ENCODE peak calls at places on chromosomes 1 and 21, in six cellular contexts. H, P, E, S, X and N are unnamed samples.
A peak's percentile ranks its signal among the peaks of the same experiment; 100 is the strongest.

GRCh38 chr1:110059133-110059863 is 11.2 kb downstream of the ALX3 start:
- DNase-seq in H (no peak), P (peak; percentile 57), E (no peak), S (peak; percentile 35), X (no peak), N (no peak)

GRCh38 chr1:9437931-9438330 is 101.3 kb upstream of the SLC25A33 start:
- DNase-seq in H (no peak), P (peak; percentile 67), E (no peak), S (peak; percentile 38), X (peak; percentile 70), N (peak; percentile 49)

GRCh38 chr1:5448486-5448885 is 543.7 kb downstream of the NPHP4 start:
- DNase-seq in H (no peak), P (no peak), E (no peak), S (no peak), X (no peak), N (no peak)

GRCh38 chr1:58823481-58824010 is 39.7 kb upstream of the JUN start:
- DNase-seq in H (peak; percentile 89), P (peak; percentile 94), E (no peak), S (peak; percentile 64), X (peak; percentile 51), N (peak; percentile 49)

GRCh38 chr1:167404161-167404888 is 114.0 kb downstream of the CD247 start:
- DNase-seq in H (no peak), P (no peak), E (no peak), S (peak; percentile 66), X (no peak), N (no peak)

GRCh38 chr1:117059334-117059677 is 820 bp upstream of the TTF2 start:
- DNase-seq in H (no peak), P (no peak), E (peak; percentile 52), S (no peak), X (no peak), N (no peak)

GRCh38 chr21:25170681-25171080 is 436.6 kb downstream of the MRPL39 start:
- DNase-seq in H (no peak), P (peak; percentile 16), E (no peak), S (no peak), X (peak; percentile 3), N (no peak)

GRCh38 chr1:3068400-3069361 is at the start of gene PRDM16:
- DNase-seq in H (peak; percentile 2), P (peak; percentile 69), E (no peak), S (peak; percentile 33), X (peak; percentile 43), N (peak; percentile 15)

GRCh38 chr21:39938086-39938611 is 70.9 kb downstream of the PCP4 start:
- DNase-seq in H (no peak), P (no peak), E (no peak), S (no peak), X (no peak), N (no peak)

GRCh38 chr1:236066828-236067386 is 2.0 kb upstream of the NID1 start:
- DNase-seq in H (no peak), P (no peak), E (peak; percentile 49), S (peak; percentile 17), X (no peak), N (no peak)

GRCh38 chr1:228276361-228276831 is 68.6 kb downstream of the OBSCN start:
- DNase-seq in H (no peak), P (peak; percentile 5), E (no peak), S (no peak), X (no peak), N (no peak)

GRCh38 chr1:16521288-16521583 is 7.2 kb upstream of the RNU1-1 start:
- DNase-seq in H (no peak), P (no peak), E (no peak), S (no peak), X (no peak), N (no peak)

GRCh38 chr21:14229399-14229798 is 13.4 kb downstream of the RBM11 start:
- DNase-seq in H (no peak), P (no peak), E (no peak), S (no peak), X (no peak), N (no peak)

GRCh38 chr1:159889821-159890252 is 10.1 kb downstream of the CFAP45 start:
- DNase-seq in H (peak; percentile 91), P (peak; percentile 96), E (no peak), S (peak; percentile 92), X (peak; percentile 94), N (peak; percentile 87)

DNA sequence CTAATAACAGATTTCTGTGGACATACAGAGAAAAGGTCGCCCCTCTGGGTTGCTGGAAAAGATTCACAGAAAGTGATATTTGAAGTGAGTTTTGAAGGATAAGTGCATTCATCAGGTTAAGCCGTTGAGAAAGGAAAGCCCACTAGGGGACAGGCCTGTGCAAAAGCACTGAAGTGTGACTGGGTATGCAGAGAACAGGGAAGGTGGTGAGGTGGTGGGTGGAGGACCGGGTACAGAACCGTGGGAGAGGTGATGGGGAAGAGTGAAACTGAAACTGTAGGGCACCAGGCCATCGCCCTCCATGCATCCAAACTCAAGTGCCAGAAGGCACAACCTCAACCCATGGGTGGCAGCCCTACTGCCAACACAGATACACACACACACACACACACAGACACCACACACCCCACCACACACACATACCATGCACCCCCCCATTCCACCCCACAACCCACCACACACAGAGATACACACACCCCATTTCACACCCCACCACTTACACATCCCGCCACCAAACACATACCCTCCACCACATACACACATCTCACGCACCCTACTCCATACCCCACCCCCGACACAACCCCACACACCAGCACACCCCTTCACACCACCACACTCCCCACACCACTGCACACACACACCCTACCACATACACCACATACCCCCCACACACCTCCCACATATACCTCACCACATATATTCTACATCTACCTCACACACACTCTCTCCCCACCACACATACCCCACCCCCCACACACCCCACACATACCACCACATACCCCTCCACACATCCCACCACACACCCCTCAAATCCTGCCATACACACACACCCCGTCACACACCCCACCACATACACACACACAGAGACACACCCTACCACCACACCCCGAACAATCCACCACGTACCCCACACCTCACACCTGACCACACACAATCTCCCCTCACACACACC is 59.0 kb downstream of the TSEN15 start:
- DNase-seq in H (no peak), P (no peak), E (no peak), S (no peak), X (no peak), N (no peak)
- TF ChIP-seq CTCF in H (peak; percentile 15), P (no peak), E (no peak), S (no peak), X (no peak), N (peak; percentile 23)

GRCh38 chr1:209884665-209885117 is 53.3 kb upstream of the SYT14 start:
- DNase-seq in H (peak; percentile 97), P (peak; percentile 100), E (peak; percentile 35), S (peak; percentile 97), X (peak; percentile 98), N (peak; percentile 97)

GRCh38 chr1:209884249-209884648 is 53.8 kb upstream of the SYT14 start:
- DNase-seq in H (peak; percentile 38), P (peak; percentile 80), E (no peak), S (no peak), X (peak; percentile 19), N (no peak)

GRCh38 chr1:209883341-209883971 is 54.6 kb upstream of the SYT14 start:
- DNase-seq in H (peak; percentile 80), P (peak; percentile 95), E (no peak), S (peak; percentile 74), X (peak; percentile 88), N (peak; percentile 85)

GRCh38 chr1:209885403-209886218 is 52.4 kb upstream of the SYT14 start:
- DNase-seq in H (no peak), P (peak; percentile 69), E (no peak), S (no peak), X (no peak), N (no peak)

GRCh38 chr1:209886219-209886536 is 51.8 kb upstream of the SYT14 start:
- DNase-seq in H (no peak), P (no peak), E (no peak), S (no peak), X (no peak), N (no peak)
- TF ChIP-seq CTCF in H (peak; percentile 55), P (peak; percentile 12), E (no peak), S (peak; percentile 8), X (no peak), N (no peak)

GRCh38 chr1:18474559-18474958 is 6.2 kb upstream of the KLHDC7A start:
- DNase-seq in H (no peak), P (no peak), E (no peak), S (no peak), X (no peak), N (no peak)
- TF ChIP-seq CTCF in H (no peak), P (no peak), E (no peak), S (no peak), X (no peak), N (no peak)

GRCh38 chr1:207672525-207673130 is 27.7 kb downstream of the CR1L start:
- DNase-seq in H (peak; percentile 56), P (peak; percentile 34), E (no peak), S (peak; percentile 28), X (peak; percentile 49), N (peak; percentile 9)
- TF ChIP-seq CTCF in H (peak; percentile 77), P (peak; percentile 57), E (no peak), S (peak; percentile 32), X (peak; percentile 49), N (peak; percentile 39)